ENCODE peak calls at places on chromosomes 11 and 22, in ten cellular contexts. F is left ventricle myocardium superior; S is H54; H is CD4-positive, alpha-beta T cell; N is skeletal muscle cell; M is NCI-H345; K is RWPE1; Y is AML-193; C is NCI-H187 treated with DMSO at 0.1 percent for 48 hours; L is HCT116. G is an unnamed sample.

GRCh38 chr11:68441466-68442230 is 18.9 kb upstream of the PPP6R3 start:
- DNase-seq in F (no peak), S (no peak), H (no peak), N (peak; percentile 73), M (peak; percentile 88), K (no peak), Y (no peak), C (no peak), L (no peak), G (no peak)

GRCh38 chr11:11514246-11514645 is 107.6 kb downstream of the GALNT18 start:
- DNase-seq in F (no peak), S (no peak), H (no peak), N (no peak), M (no peak), K (no peak), Y (no peak), C (no peak), L (no peak), G (no peak)

GRCh38 chr22:42889290-42889689 is 32.2 kb upstream of the ARFGAP3 start:
- DNase-seq in F (no peak), S (no peak), H (no peak), N (no peak), M (no peak), K (no peak), Y (peak; percentile 77), C (no peak), L (no peak), G (no peak)

GRCh38 chr11:128324051-128324481 is 263.3 kb downstream of the ETS1 start:
- DNase-seq in F (no peak), S (no peak), H (peak; percentile 49), N (no peak), M (no peak), K (no peak), Y (no peak), C (no peak), L (no peak), G (no peak)

GRCh38 chr11:24386551-24387404 is 110.1 kb upstream of the LUZP2 start:
- DNase-seq in F (no peak), S (no peak), H (no peak), N (no peak), M (peak; percentile 88), K (peak; percentile 3), Y (no peak), C (peak; percentile 95), L (no peak), G (no peak)

GRCh38 chr22:44335903-44336803 is 23.4 kb upstream of the SHISAL1 start:
- DNase-seq in F (no peak), S (no peak), H (no peak), N (no peak), M (peak; percentile 13), K (no peak), Y (no peak), C (no peak), L (no peak), G (no peak)

GRCh38 chr11:63945482-63946163 is 6.8 kb downstream of the NAA40 start:
- DNase-seq in F (peak; percentile 63), S (peak; percentile 72), H (peak; percentile 43), N (no peak), M (peak; percentile 67), K (peak; percentile 81), Y (peak; percentile 62), C (no peak), L (peak; percentile 36), G (peak; percentile 88)

GRCh38 chr22:20111045-20111688 is 4.7 kb upstream of the RANBP1 start:
- DNase-seq in F (peak; percentile 20), S (no peak), H (no peak), N (no peak), M (no peak), K (no peak), Y (no peak), C (no peak), L (peak; percentile 51), G (no peak)

GRCh38 chr11:93100211-93100610 is 97.6 kb downstream of the SLC36A4 start:
- DNase-seq in F (no peak), S (no peak), H (no peak), N (peak; percentile 25), M (no peak), K (no peak), Y (no peak), C (no peak), L (no peak), G (no peak)

GRCh38 chr11:98358551-98358950 is 662.2 kb upstream of the CNTN5 start:
- DNase-seq in F (no peak), S (no peak), H (no peak), N (no peak), M (no peak), K (no peak), Y (no peak), C (no peak), L (no peak), G (no peak)

GRCh38 chr11:66327171-66328035 is 8.8 kb downstream of the RIN1 start:
- DNase-seq in F (peak; percentile 46), S (peak; percentile 82), H (no peak), N (no peak), M (no peak), K (peak; percentile 54), Y (no peak), C (no peak), L (no peak), G (no peak)

GRCh38 chr11:66789097-66789890 is 53.9 kb upstream of the RCE1 start:
- DNase-seq in F (no peak), S (no peak), H (no peak), N (no peak), M (no peak), K (no peak), Y (no peak), C (peak; percentile 1), L (no peak), G (no peak)

GRCh38 chr11:84747871-84748270 is 879.3 kb downstream of the DLG2 start:
- DNase-seq in F (no peak), S (no peak), H (no peak), N (no peak), M (no peak), K (no peak), Y (no peak), C (no peak), L (no peak), G (no peak)

GRCh38 chr22:34975721-34976120 is 90.2 kb upstream of the ISX start:
- DNase-seq in F (no peak), S (no peak), H (no peak), N (no peak), M (no peak), K (no peak), Y (no peak), C (no peak), L (no peak), G (no peak)

GRCh38 chr11:82796970-82797594 is 63.4 kb upstream of the FAM181B start:
- DNase-seq in F (peak; percentile 64), S (no peak), H (no peak), N (no peak), M (no peak), K (no peak), Y (no peak), C (no peak), L (no peak), G (peak; percentile 31)

GRCh38 chr22:24803064-24803542 is 2.9 kb upstream of the SGSM1 start:
- DNase-seq in F (peak; percentile 59), S (peak; percentile 46), H (peak; percentile 44), N (no peak), M (peak; percentile 26), K (peak; percentile 37), Y (peak; percentile 13), C (no peak), L (peak; percentile 70), G (peak; percentile 63)

G was measured in adrenal gland.